ENCODE peak calls at places on chromosomes 6 and 20, in ten cellular contexts. S is lower lobe of right lung, R is stomach, B is fibroblast of lung, Z is mammary epithelial cell, T is adrenal gland, C is AG04450, Q is HCT116, J is tibial nerve, F is IMR-90. I is an unnamed sample. For H3K9me3, the result is how much of the 10 kb centered on the place peaks cover.

GRCh38 chr6:53410508-53411258 is 61.9 kb upstream of the ELOVL5 start:
- DNase-seq in R (peak), T (peak), Z (peak), Q (peak), C (no peak), J (no peak), F (peak), B (peak), S (peak), I (no peak)

GRCh38 chr20:58852559-58853271 is at the start of gene GNAS:
- DNase-seq in J (no peak), F (peak), S (peak), B (peak), T (peak), Z (peak), Q (no peak), C (peak), R (no peak), I (peak)

GRCh38 chr20:44582321-44583025 is at the start of gene PKIG:
- DNase-seq in R (no peak), Q (no peak), S (no peak), T (no peak), F (peak), C (peak), J (no peak), Z (peak), B (peak), I (no peak)

GRCh38 chr6:140043357-140043756 is 668.9 kb upstream of the CITED2 start:
- DNase-seq in C (peak), T (peak), Q (peak), F (peak), J (no peak), R (no peak), S (no peak), B (peak), Z (peak), I (peak)

GRCh38 chr20:61492065-61492464 is 240.0 kb downstream of the CDH4 start:
- DNase-seq in C (no peak), R (no peak), S (no peak), Q (no peak), Z (no peak), F (no peak), T (no peak), J (no peak), B (no peak), I (no peak)

GRCh38 chr6:111576302-111576701 is 29.4 kb downstream of the TRAF3IP2 start:
- DNase-seq in S (no peak), C (no peak), J (no peak), T (no peak), F (peak), B (peak), Q (no peak), Z (no peak), R (no peak), I (no peak)

GRCh38 chr6:167505782-167506181 is 180.9 kb downstream of the TTLL2 start:
- DNase-seq in J (no peak), C (no peak), S (no peak), B (no peak), R (no peak), T (no peak), Q (no peak), F (no peak), Z (no peak), I (no peak)

GRCh38 chr20:14996883-14997672 is 659.7 kb upstream of the FLRT3 start:
- DNase-seq in J (no peak), C (no peak), Q (no peak), R (no peak), Z (peak), F (no peak), T (no peak), S (no peak), B (no peak), I (no peak)

GRCh38 chr6:130602151-130602770 is 224.9 kb upstream of the SMLR1 start:
- DNase-seq in T (peak), Z (peak), J (no peak), R (no peak), C (peak), S (no peak), F (peak), Q (peak), B (peak), I (no peak)

GRCh38 chr6:112225691-112226090 is 28.7 kb downstream of the LAMA4 start:
- DNase-seq in T (no peak), F (peak), Q (no peak), J (no peak), R (no peak), C (no peak), B (no peak), S (no peak), Z (no peak), I (no peak)

GRCh38 chr6:87628881-87629280 is 38.9 kb downstream of the ORC3 start:
- DNase-seq in C (no peak), S (no peak), R (no peak), B (peak), J (no peak), Q (no peak), F (peak), T (no peak), Z (no peak), I (no peak)

GRCh38 chr20:34715384-34715783 is 11.2 kb downstream of the TP53INP2 start:
- DNase-seq in F (peak), Z (no peak), S (no peak), B (peak), J (no peak), R (no peak), Q (no peak), C (no peak), T (no peak), I (no peak)

GRCh38 chr20:46375771-46376170 is 30.6 kb downstream of the ELMO2 start:
- DNase-seq in T (no peak), Q (no peak), C (no peak), J (no peak), R (no peak), B (peak), S (no peak), Z (peak), F (peak), I (no peak)

GRCh38 chr6:34829137-34829536 is 37.3 kb downstream of the BLTP3A start:
- DNase-seq in S (no peak), T (no peak), B (no peak), J (no peak), R (no peak), C (no peak), F (no peak), Q (no peak), Z (peak), I (no peak)

GRCh38 chr6:17421406-17421805 is 28.0 kb downstream of the CAP2 start:
- DNase-seq in R (no peak), B (no peak), J (no peak), F (no peak), Q (no peak), S (no peak), T (no peak), C (no peak), Z (no peak), I (no peak)

GRCh38 chr6:90149280-90149679 is 147.4 kb downstream of the BACH2 start:
- DNase-seq in Q (no peak), S (no peak), C (no peak), Z (peak), T (no peak), J (no peak), B (no peak), R (no peak), F (no peak), I (no peak)

GRCh38 chr20:50108571-50109235 is 4.2 kb downstream of the UBE2V1 start:
- DNase-seq in F (no peak), Q (no peak), R (no peak), J (no peak), S (no peak), Z (no peak), C (no peak), T (no peak), B (peak), I (no peak)

GRCh38 chr6:50927816-50928215 is 109.1 kb downstream of the TFAP2B start:
- DNase-seq in T (no peak), Q (no peak), C (no peak), B (peak), F (no peak), J (no peak), S (no peak), R (no peak), Z (no peak), I (no peak)

GRCh38 chr6:14274552-14275492 is 157.2 kb downstream of the CD83 start:
- DNase-seq in F (no peak), C (no peak), B (peak), S (peak), Q (no peak), T (no peak), R (no peak), Z (peak), J (no peak), I (no peak)

GRCh38 chr6:112466378-112467151 is 119.4 kb downstream of the RFPL4B start:
- DNase-seq in J (no peak), C (no peak), T (no peak), F (peak), R (no peak), Z (peak), S (no peak), B (peak), Q (no peak), I (no peak)

GRCh38 chr6:152209211-152209610 is 401.7 kb downstream of the ESR1 start:
- DNase-seq in R (no peak), F (no peak), S (no peak), Z (no peak), J (no peak), Q (no peak), B (no peak), T (no peak), C (no peak), I (no peak)

GRCh38 chr6:20253021-20253420 is 40.8 kb upstream of the MBOAT1 start:
- DNase-seq in B (no peak), T (no peak), Q (no peak), R (no peak), S (no peak), Z (no peak), J (no peak), F (no peak), C (no peak), I (peak)

GRCh38 chr6:110486756-110487155 is 10.3 kb upstream of the SLC22A16 start:
- DNase-seq in B (no peak), T (no peak), Z (peak), J (no peak), R (no peak), C (no peak), Q (no peak), F (no peak), S (no peak), I (no peak)

GRCh38 chr6:166989427-166990034 is 9.7 kb upstream of the CEP43 start:
- DNase-seq in S (no peak), J (no peak), B (peak), Z (peak), Q (no peak), C (peak), T (no peak), F (peak), R (no peak), I (peak)

GRCh38 chr6:146028250-146028789 is 542 bp upstream of the GRM1 start:
- DNase-seq in S (peak), T (peak), R (peak), B (peak), C (peak), J (no peak), Z (peak), Q (no peak), F (peak), I (peak)

GRCh38 chr20:63873477-63873971 is 8.5 kb downstream of the TPD52L2 start:
- DNase-seq in R (no peak), B (peak), J (no peak), Q (no peak), C (peak), F (peak), T (no peak), S (peak), Z (peak), I (no peak)

GRCh38 chr20:4684837-4685413 is 36.8 kb upstream of the PRND start:
- DNase-seq in R (no peak), S (no peak), C (peak), J (no peak), F (peak), T (no peak), Z (peak), Q (peak), B (peak), I (no peak)

GRCh38 chr6:168377481-168377850 is 57.9 kb upstream of the DACT2 start:
- DNase-seq in B (no peak), Z (no peak), R (no peak), F (no peak), J (no peak), C (no peak), T (no peak), S (no peak), Q (no peak), I (no peak)

DNA sequence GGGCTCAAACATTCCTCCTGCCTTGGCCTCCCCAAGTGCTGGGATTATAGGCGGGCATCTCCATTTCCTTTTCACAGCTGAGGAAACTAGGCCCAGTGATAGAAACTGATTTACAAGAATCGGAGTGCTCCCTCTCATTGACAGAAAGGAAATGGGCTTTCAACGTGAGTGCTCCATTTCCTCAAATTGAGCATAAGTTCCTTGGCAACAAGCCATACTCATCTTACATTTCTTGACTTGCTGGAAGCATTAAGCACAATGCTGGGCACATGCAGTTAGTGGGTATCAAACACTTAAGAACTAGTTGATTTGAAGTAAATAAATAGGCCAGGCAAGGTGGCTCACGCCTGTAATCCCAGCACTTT is 54.7 kb downstream of the FGD2 start:
- DNase-seq in T (no peak), B (no peak), J (no peak), Z (no peak), R (no peak), C (no peak), F (no peak), Q (no peak), S (no peak), I (no peak)
- H3K27ac ChIP-seq in T (no peak), B (peak), J (no peak), Z (peak), R (peak), C (peak), F (peak), Q (peak), S (no peak), I (peak)

DNA sequence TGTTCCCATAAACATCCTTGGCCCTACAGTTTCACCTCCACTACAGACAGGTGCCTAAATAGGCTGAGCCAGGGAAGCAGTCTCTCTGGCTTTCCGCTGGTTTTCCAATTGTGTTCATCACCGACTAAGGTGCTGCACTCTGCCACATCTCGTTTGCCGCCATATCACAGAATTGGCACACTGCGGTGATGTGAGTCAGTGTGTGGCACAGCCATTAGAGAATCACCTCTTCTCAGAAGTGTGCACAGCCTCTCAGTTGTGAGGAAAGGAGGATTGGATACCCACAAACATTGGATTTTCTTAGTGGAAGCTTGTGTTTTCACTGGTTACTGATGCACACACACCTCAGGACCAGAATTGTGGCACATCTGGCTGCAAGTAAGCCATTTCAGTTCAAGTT is 507.1 kb downstream of the LMBRD1 start:
- DNase-seq in F (no peak), Q (no peak), S (no peak), C (no peak), Z (no peak), R (no peak), T (no peak), J (no peak), B (no peak), I (no peak)
- H3K9me3 ChIP-seq in F (under half), Q (under half), S (under half), C (under half), Z (under half), R (under half), T (under half), J (under half), B (under half), I (under half)

GRCh38 chr6:137001977-137002302 is 42.8 kb downstream of the IL20RA start:
- DNase-seq in C (no peak), B (no peak), S (no peak), J (no peak), Z (no peak), R (no peak), F (no peak), Q (no peak), T (no peak), I (no peak)
- H3K4me3 ChIP-seq in C (no peak), B (no peak), S (no peak), J (no peak), Z (no peak), R (no peak), F (no peak), Q (peak), T (no peak), I (no peak)

GRCh38 chr20:53582574-53583351 is 10.9 kb downstream of the ZNF217 start:
- DNase-seq in C (peak), B (peak), S (no peak), J (no peak), Q (no peak), R (peak), F (peak), Z (peak), T (no peak), I (peak)
- H3K27ac ChIP-seq in C (peak), B (peak), S (peak), J (peak), Q (peak), R (peak), F (peak), Z (peak), T (no peak), I (peak)

GRCh38 chr6:96620851-96621250 is 57.9 kb downstream of the FHL5 start:
- DNase-seq in S (no peak), Z (no peak), Q (no peak), J (no peak), F (no peak), T (no peak), C (no peak), B (no peak), R (no peak), I (no peak)
- H3K9me3 ChIP-seq in S (under half), Z (under half), Q (under half), J (under half), F (under half), T (under half), C (under half), B (under half), R (under half), I (under half)

I was measured in small intestine.